ENCODE peak calls at places on chromosomes 11 and 22, in ten cellular contexts. One of them, this sample, is unnamed.

GRCh38 chr22:35114296-35114980 is 48.5 kb downstream of the ISX start:
- DNase-seq in ovary: no peak
- DNase-seq in lower lobe of right lung: no peak
- DNase-seq in amniotic stem cell: no peak
- DNase-seq in mucosa of descending colon: no peak
- DNase-seq in activated effector memory CD4-positive, alpha-beta T cell treated with anti-CD3 and anti-CD28 coated beads, Interleukin-2, amount 50 U/mL, for 16 hours: no peak
- DNase-seq in sciatic nerve: no peak
- DNase-seq in body of pancreas: no peak
- DNase-seq in T-helper 1 cell: no peak
- DNase-seq in HTR-8/SVneo: no peak
- DNase-seq in this sample: no peak

GRCh38 chr11:44456544-44457270 is 108.8 kb upstream of the CD82 start:
- DNase-seq in ovary: no peak
- DNase-seq in lower lobe of right lung: no peak
- DNase-seq in amniotic stem cell: no peak
- DNase-seq in mucosa of descending colon: no peak
- DNase-seq in activated effector memory CD4-positive, alpha-beta T cell treated with anti-CD3 and anti-CD28 coated beads, Interleukin-2, amount 50 U/mL, for 16 hours: no peak
- DNase-seq in sciatic nerve: no peak
- DNase-seq in body of pancreas: no peak
- DNase-seq in T-helper 1 cell: no peak
- DNase-seq in HTR-8/SVneo: no peak
- DNase-seq in this sample: no peak

GRCh38 chr11:64132388-64132771 is 33.5 kb downstream of the MACROD1 start:
- DNase-seq in ovary: no peak
- DNase-seq in lower lobe of right lung: no peak
- DNase-seq in amniotic stem cell: no peak
- DNase-seq in mucosa of descending colon: no peak
- DNase-seq in activated effector memory CD4-positive, alpha-beta T cell treated with anti-CD3 and anti-CD28 coated beads, Interleukin-2, amount 50 U/mL, for 16 hours: no peak
- DNase-seq in sciatic nerve: no peak
- DNase-seq in body of pancreas: no peak
- DNase-seq in T-helper 1 cell: no peak
- DNase-seq in HTR-8/SVneo: no peak
- DNase-seq in this sample: no peak

GRCh38 chr11:118610773-118611432 is 3.5 kb downstream of the PHLDB1 start:
- DNase-seq in ovary: peak; percentile 89
- DNase-seq in lower lobe of right lung: peak; percentile 90
- DNase-seq in amniotic stem cell: peak; percentile 32
- DNase-seq in mucosa of descending colon: peak; percentile 94
- DNase-seq in activated effector memory CD4-positive, alpha-beta T cell treated with anti-CD3 and anti-CD28 coated beads, Interleukin-2, amount 50 U/mL, for 16 hours: peak; percentile 95
- DNase-seq in sciatic nerve: peak; percentile 92
- DNase-seq in body of pancreas: peak; percentile 89
- DNase-seq in T-helper 1 cell: peak; percentile 77
- DNase-seq in HTR-8/SVneo: no peak
- DNase-seq in this sample: peak; percentile 87

GRCh38 chr11:119491753-119492455 is 68.9 kb upstream of the THY1 start:
- DNase-seq in ovary: no peak
- DNase-seq in lower lobe of right lung: no peak
- DNase-seq in amniotic stem cell: no peak
- DNase-seq in mucosa of descending colon: no peak
- DNase-seq in activated effector memory CD4-positive, alpha-beta T cell treated with anti-CD3 and anti-CD28 coated beads, Interleukin-2, amount 50 U/mL, for 16 hours: no peak
- DNase-seq in sciatic nerve: no peak
- DNase-seq in body of pancreas: no peak
- DNase-seq in T-helper 1 cell: no peak
- DNase-seq in HTR-8/SVneo: no peak
- DNase-seq in this sample: no peak

GRCh38 chr22:42270512-42271190 is at the start of gene TCF20:
- DNase-seq in ovary: peak; percentile 85
- DNase-seq in lower lobe of right lung: peak; percentile 84
- DNase-seq in amniotic stem cell: peak; percentile 25
- DNase-seq in mucosa of descending colon: peak; percentile 84
- DNase-seq in activated effector memory CD4-positive, alpha-beta T cell treated with anti-CD3 and anti-CD28 coated beads, Interleukin-2, amount 50 U/mL, for 16 hours: peak; percentile 92
- DNase-seq in sciatic nerve: peak; percentile 88
- DNase-seq in body of pancreas: peak; percentile 77
- DNase-seq in T-helper 1 cell: peak; percentile 76
- DNase-seq in HTR-8/SVneo: peak; percentile 88
- DNase-seq in this sample: peak; percentile 81

GRCh38 chr11:65316979-65317786 is 2.5 kb downstream of the CDC42EP2 start:
- DNase-seq in ovary: peak; percentile 78
- DNase-seq in lower lobe of right lung: peak; percentile 71
- DNase-seq in amniotic stem cell: no peak
- DNase-seq in mucosa of descending colon: peak; percentile 87
- DNase-seq in activated effector memory CD4-positive, alpha-beta T cell treated with anti-CD3 and anti-CD28 coated beads, Interleukin-2, amount 50 U/mL, for 16 hours: no peak
- DNase-seq in sciatic nerve: peak; percentile 80
- DNase-seq in body of pancreas: peak; percentile 40
- DNase-seq in T-helper 1 cell: no peak
- DNase-seq in HTR-8/SVneo: peak; percentile 54
- DNase-seq in this sample: peak; percentile 92

GRCh38 chr11:44998051-44998450 is 47.4 kb upstream of the TP53I11 start:
- DNase-seq in ovary: no peak
- DNase-seq in lower lobe of right lung: no peak
- DNase-seq in amniotic stem cell: no peak
- DNase-seq in mucosa of descending colon: no peak
- DNase-seq in activated effector memory CD4-positive, alpha-beta T cell treated with anti-CD3 and anti-CD28 coated beads, Interleukin-2, amount 50 U/mL, for 16 hours: no peak
- DNase-seq in sciatic nerve: no peak
- DNase-seq in body of pancreas: peak; percentile 54
- DNase-seq in T-helper 1 cell: no peak
- DNase-seq in HTR-8/SVneo: no peak
- DNase-seq in this sample: no peak

GRCh38 chr11:22775248-22775647 is 54.4 kb downstream of the SVIP start:
- DNase-seq in ovary: no peak
- DNase-seq in lower lobe of right lung: no peak
- DNase-seq in amniotic stem cell: no peak
- DNase-seq in mucosa of descending colon: no peak
- DNase-seq in activated effector memory CD4-positive, alpha-beta T cell treated with anti-CD3 and anti-CD28 coated beads, Interleukin-2, amount 50 U/mL, for 16 hours: no peak
- DNase-seq in sciatic nerve: no peak
- DNase-seq in body of pancreas: no peak
- DNase-seq in T-helper 1 cell: no peak
- DNase-seq in HTR-8/SVneo: no peak
- DNase-seq in this sample: no peak

GRCh38 chr22:32987081-32987631 is 71.0 kb downstream of the SYN3 start:
- DNase-seq in ovary: no peak
- DNase-seq in lower lobe of right lung: no peak
- DNase-seq in amniotic stem cell: no peak
- DNase-seq in mucosa of descending colon: no peak
- DNase-seq in activated effector memory CD4-positive, alpha-beta T cell treated with anti-CD3 and anti-CD28 coated beads, Interleukin-2, amount 50 U/mL, for 16 hours: no peak
- DNase-seq in sciatic nerve: no peak
- DNase-seq in body of pancreas: no peak
- DNase-seq in T-helper 1 cell: no peak
- DNase-seq in HTR-8/SVneo: peak; percentile 20
- DNase-seq in this sample: no peak

This sample was measured in colonic mucosa.